ENCODE peak calls at places on chromosome 13, in eight cellular contexts. L, C, O, K, W, Y, B and N are unnamed samples.

GRCh38 chr13:26618726-26619125 is 61.2 kb downstream of the WASF3 start:
- DNase-seq in L (no peak), C (no peak), O (no peak), K (no peak), W (peak), Y (no peak), B (no peak), N (peak)

GRCh38 chr13:72141845-72142470 is 275.0 kb upstream of the DACH1 start:
- DNase-seq in L (no peak), C (peak), O (no peak), K (no peak), W (no peak), Y (peak), B (no peak), N (peak)

GRCh38 chr13:80931766-80932165 is 590.8 kb upstream of the SPRY2 start:
- DNase-seq in L (no peak), C (peak), O (no peak), K (no peak), W (no peak), Y (peak), B (no peak), N (no peak)

GRCh38 chr13:76009491-76009890 is 373.4 kb downstream of the LMO7 start:
- DNase-seq in L (no peak), C (peak), O (no peak), K (no peak), W (peak), Y (peak), B (no peak), N (peak)

GRCh38 chr13:79775830-79776229 is 294.9 kb downstream of the NDFIP2 start:
- DNase-seq in L (peak), C (peak), O (peak), K (peak), W (peak), Y (peak), B (peak), N (peak)

GRCh38 chr13:83449666-83450395 is 432.4 kb downstream of the SLITRK1 start:
- DNase-seq in L (no peak), C (peak), O (no peak), K (no peak), W (peak), Y (peak), B (no peak), N (peak)

GRCh38 chr13:88031980-88032562 is 360.9 kb downstream of the SLITRK5 start:
- DNase-seq in L (no peak), C (peak), O (no peak), K (no peak), W (no peak), Y (peak), B (no peak), N (peak)

GRCh38 chr13:44765076-44765475 is 188.9 kb upstream of the TSC22D1 start:
- DNase-seq in L (no peak), C (no peak), O (no peak), K (no peak), W (no peak), Y (no peak), B (no peak), N (peak)

GRCh38 chr13:45781553-45782326 is 69.8 kb downstream of the SIAH3 start:
- DNase-seq in L (no peak), C (peak), O (peak), K (peak), W (no peak), Y (peak), B (no peak), N (peak)

GRCh38 chr13:44969858-44970484 is 19.3 kb downstream of the NUFIP1 start:
- DNase-seq in L (peak), C (peak), O (peak), K (no peak), W (peak), Y (peak), B (no peak), N (peak)

GRCh38 chr13:91017669-91018053 is 329.8 kb upstream of the MIR17HG start:
- DNase-seq in L (no peak), C (no peak), O (no peak), K (no peak), W (peak), Y (no peak), B (no peak), N (peak)

GRCh38 chr13:110841406-110841805 is 73.5 kb downstream of the ANKRD10 start:
- DNase-seq in L (no peak), C (no peak), O (no peak), K (no peak), W (no peak), Y (no peak), B (no peak), N (no peak)

GRCh38 chr13:58480011-58480410 is 848.5 kb downstream of the PCDH17 start:
- DNase-seq in L (no peak), C (no peak), O (no peak), K (no peak), W (no peak), Y (no peak), B (no peak), N (peak)

GRCh38 chr13:89432997-89433396 is 1761.8 kb downstream of the SLITRK5 start:
- DNase-seq in L (no peak), C (no peak), O (no peak), K (no peak), W (no peak), Y (peak), B (no peak), N (peak)

GRCh38 chr13:34104853-34105252 is 286.9 kb downstream of the RFC3 start:
- DNase-seq in L (no peak), C (no peak), O (no peak), K (no peak), W (no peak), Y (no peak), B (no peak), N (no peak)

GRCh38 chr13:39688699-39689405 is 33.4 kb downstream of the COG6 start:
- DNase-seq in L (no peak), C (peak), O (no peak), K (no peak), W (peak), Y (peak), B (no peak), N (peak)

GRCh38 chr13:79581870-79582315 is 100.9 kb downstream of the NDFIP2 start:
- DNase-seq in L (no peak), C (peak), O (no peak), K (peak), W (peak), Y (peak), B (no peak), N (peak)

GRCh38 chr13:26300140-26300539 is 46.2 kb downstream of the CDK8 start:
- DNase-seq in L (no peak), C (peak), O (no peak), K (no peak), W (peak), Y (peak), B (no peak), N (peak)

GRCh38 chr13:95050800-95051620 is 250.2 kb downstream of the ABCC4 start:
- DNase-seq in L (no peak), C (no peak), O (no peak), K (no peak), W (no peak), Y (no peak), B (no peak), N (no peak)

GRCh38 chr13:53052675-53053074 is 24.1 kb downstream of the OLFM4 start:
- DNase-seq in L (no peak), C (no peak), O (peak), K (no peak), W (no peak), Y (no peak), B (peak), N (no peak)

GRCh38 chr13:59823495-59823894 is 340.2 kb downstream of the DIAPH3 start:
- DNase-seq in L (no peak), C (peak), O (no peak), K (no peak), W (peak), Y (peak), B (no peak), N (peak)

GRCh38 chr13:29901714-29902631 is 51.6 kb upstream of the UBL3 start:
- DNase-seq in L (peak), C (peak), O (no peak), K (no peak), W (peak), Y (peak), B (no peak), N (peak)

GRCh38 chr13:110138009-110138699 is 168.8 kb downstream of the COL4A1 start:
- DNase-seq in L (peak), C (peak), O (peak), K (peak), W (peak), Y (peak), B (peak), N (peak)

GRCh38 chr13:59424661-59425060 is 739.1 kb downstream of the DIAPH3 start:
- DNase-seq in L (no peak), C (peak), O (no peak), K (no peak), W (peak), Y (peak), B (no peak), N (peak)

GRCh38 chr13:111521030-111521429 is 200.6 kb downstream of the TEX29 start:
- DNase-seq in L (no peak), C (no peak), O (no peak), K (no peak), W (no peak), Y (no peak), B (no peak), N (no peak)

GRCh38 chr13:67229438-67230242 is 496 bp downstream of the PCDH9 start:
- DNase-seq in L (peak), C (no peak), O (peak), K (no peak), W (peak), Y (peak), B (peak), N (peak)

GRCh38 chr13:29162638-29163037 is 342.5 kb downstream of the MTUS2 start:
- DNase-seq in L (peak), C (no peak), O (no peak), K (no peak), W (peak), Y (peak), B (no peak), N (peak)

GRCh38 chr13:29496241-29496712 is 99.2 kb downstream of the SLC7A1 start:
- DNase-seq in L (no peak), C (peak), O (no peak), K (no peak), W (no peak), Y (no peak), B (peak), N (no peak)

GRCh38 chr13:54029720-54030119 is 1001.1 kb downstream of the OLFM4 start:
- DNase-seq in L (no peak), C (no peak), O (peak), K (no peak), W (no peak), Y (no peak), B (no peak), N (no peak)

GRCh38 chr13:52353116-52353718 is 52.8 kb downstream of the THSD1 start:
- DNase-seq in L (no peak), C (peak), O (no peak), K (no peak), W (peak), Y (peak), B (no peak), N (peak)